ENCODE peak calls at places on chromosomes 12 and 14, in ten cellular contexts. Q, Z, N, F, B, K, A, R, J and X are unnamed samples.

GRCh38 chr12:25054783-25055144 is 105.9 kb upstream of the BCAT1 start:
- DNase-seq in B (no peak), A (peak; percentile 58), K (peak; percentile 42), J (no peak), N (peak; percentile 44), Q (no peak), R (no peak), Z (peak; percentile 7), F (peak; percentile 36), X (peak; percentile 50)

GRCh38 chr12:102343361-102344121 is 136.8 kb downstream of the IGF1 start:
- DNase-seq in B (peak; percentile 33), Z (no peak), Q (peak; percentile 37), N (no peak), F (no peak), K (no peak), J (no peak), R (no peak), A (no peak), X (no peak)

GRCh38 chr14:56196274-56196673 is 78.1 kb downstream of the PELI2 start:
- DNase-seq in Q (no peak), B (peak; percentile 68), J (no peak), K (no peak), F (no peak), R (no peak), N (no peak), A (peak; percentile 40), Z (no peak), X (no peak)

GRCh38 chr14:53509845-53510244 is 356.7 kb upstream of the DDHD1 start:
- DNase-seq in B (no peak), F (no peak), R (no peak), A (no peak), J (no peak), Q (no peak), N (no peak), Z (no peak), K (no peak), X (no peak)

GRCh38 chr12:98883231-98883630 is 238.1 kb downstream of the APAF1 start:
- DNase-seq in J (no peak), Z (no peak), Q (no peak), R (no peak), A (no peak), B (no peak), K (no peak), F (no peak), N (no peak), X (no peak)

GRCh38 chr12:29547151-29547561 is 49.7 kb upstream of the OVCH1 start:
- DNase-seq in Z (no peak), J (no peak), K (no peak), R (no peak), N (no peak), Q (no peak), B (no peak), F (no peak), A (peak; percentile 40), X (no peak)

GRCh38 chr14:102516531-102517411 is 7.2 kb upstream of the ANKRD9 start:
- DNase-seq in F (no peak), Q (peak; percentile 83), K (peak; percentile 56), B (no peak), A (peak; percentile 21), Z (peak; percentile 79), N (peak; percentile 66), R (peak; percentile 88), J (peak; percentile 79), X (peak; percentile 72)

GRCh38 chr14:55349565-55349964 is 62.1 kb downstream of the ATG14 start:
- DNase-seq in Q (no peak), J (no peak), A (no peak), F (no peak), Z (no peak), B (no peak), N (no peak), K (no peak), R (no peak), X (no peak)

GRCh38 chr14:92563359-92563758 is 49.8 kb downstream of the RIN3 start:
- DNase-seq in F (no peak), R (peak; percentile 71), K (no peak), Q (no peak), B (no peak), J (no peak), Z (peak; percentile 48), A (peak; percentile 53), N (no peak), X (peak; percentile 54)

GRCh38 chr12:57213763-57214397 is 2.7 kb upstream of the NXPH4 start:
- DNase-seq in A (no peak), N (no peak), J (no peak), K (no peak), F (no peak), Z (no peak), Q (no peak), R (no peak), B (no peak), X (no peak)

GRCh38 chr14:35898217-35898775 is 72.2 kb downstream of the BRMS1L start:
- DNase-seq in Z (no peak), A (no peak), Q (peak; percentile 28), F (no peak), N (no peak), K (no peak), B (no peak), J (no peak), R (no peak), X (no peak)

GRCh38 chr14:92754956-92755355 is 6.5 kb upstream of the LGMN start:
- DNase-seq in K (no peak), N (no peak), Q (no peak), A (no peak), B (no peak), F (no peak), R (no peak), J (no peak), Z (no peak), X (no peak)

GRCh38 chr14:61547186-61548121 is 147.9 kb upstream of the HIF1A start:
- DNase-seq in Z (no peak), K (no peak), Q (no peak), N (no peak), J (no peak), B (peak; percentile 85), A (peak; percentile 90), F (no peak), R (no peak), X (no peak)

GRCh38 chr14:99055816-99056215 is 216.2 kb downstream of the BCL11B start:
- DNase-seq in F (no peak), Z (no peak), Q (no peak), K (peak; percentile 76), B (no peak), A (no peak), N (peak; percentile 12), R (no peak), J (no peak), X (no peak)

GRCh38 chr12:67795235-67795634 is 146.7 kb downstream of the DYRK2 start:
- DNase-seq in K (no peak), R (no peak), B (peak; percentile 18), N (no peak), F (no peak), J (no peak), Z (no peak), Q (no peak), A (no peak), X (no peak)

GRCh38 chr14:96297000-96297399 is 41.0 kb downstream of the BDKRB1 start:
- DNase-seq in Z (no peak), N (no peak), K (no peak), R (peak; percentile 32), J (no peak), Q (no peak), F (no peak), B (peak; percentile 34), A (peak; percentile 29), X (peak; percentile 19)

GRCh38 chr14:55438066-55438683 is 2.2 kb downstream of the TBPL2 start:
- DNase-seq in F (no peak), R (peak; percentile 36), N (no peak), B (peak; percentile 84), Z (peak; percentile 31), K (no peak), A (peak; percentile 71), Q (peak; percentile 74), J (no peak), X (peak; percentile 49)

GRCh38 chr12:124036117-124037109 is 63.4 kb downstream of the ZNF664 start:
- DNase-seq in N (no peak), A (peak; percentile 63), R (peak; percentile 77), Z (peak; percentile 52), F (peak; percentile 8), B (peak; percentile 65), J (no peak), K (peak; percentile 29), Q (peak; percentile 71), X (peak; percentile 65)

GRCh38 chr14:67694791-67695393 is 672 bp downstream of the RDH11 start:
- DNase-seq in Z (peak; percentile 85), B (peak; percentile 92), R (peak; percentile 89), K (peak; percentile 54), J (peak; percentile 43), F (peak; percentile 47), Q (peak; percentile 88), N (peak; percentile 63), A (peak; percentile 94), X (peak; percentile 85)

GRCh38 chr12:9869307-9870161 is at the start of gene CLEC2B:
- DNase-seq in F (no peak), Z (peak; percentile 14), B (peak; percentile 93), N (no peak), R (no peak), J (no peak), Q (peak; percentile 16), K (no peak), A (peak; percentile 83), X (peak; percentile 63)

GRCh38 chr12:83378186-83378727 is 691.6 kb downstream of the TMTC2 start:
- DNase-seq in B (no peak), J (no peak), Z (no peak), Q (no peak), R (no peak), K (no peak), F (no peak), N (no peak), A (no peak), X (no peak)

GRCh38 chr12:15937902-15938301 is 26.8 kb downstream of the DERA start:
- DNase-seq in R (no peak), K (no peak), B (no peak), F (no peak), Z (no peak), N (no peak), J (no peak), Q (no peak), A (no peak), X (no peak)

GRCh38 chr14:68368850-68369249 is 424.0 kb downstream of the ZFP36L1 start:
- DNase-seq in Q (no peak), Z (no peak), B (no peak), J (no peak), K (no peak), F (no peak), R (no peak), A (no peak), N (no peak), X (no peak)